ENCODE peak calls at places on chromosomes 11 and 22, in four cellular contexts. J, V, L and X are unnamed samples.

GRCh38 chr11:106281455-106282173 is 204.2 kb downstream of the AASDHPPT start:
- DNase-seq in L (peak; percentile 95), J (no peak), V (peak; percentile 89), X (no peak)

GRCh38 chr11:126352163-126352562 is 3.3 kb upstream of the ST3GAL4 start:
- DNase-seq in V (no peak), L (no peak), J (no peak), X (no peak)

GRCh38 chr11:69655479-69656394 is 14.8 kb downstream of the CCND1 start:
- DNase-seq in V (no peak), L (no peak), J (no peak), X (no peak)

GRCh38 chr11:128903248-128904041 is 12.3 kb downstream of the KCNJ5 start:
- DNase-seq in V (no peak), L (peak; percentile 88), J (no peak), X (peak; percentile 14)

GRCh38 chr11:124761301-124762021 is 629 bp downstream of the ESAM start:
- DNase-seq in V (no peak), J (no peak), L (no peak), X (no peak)

GRCh38 chr11:102615077-102615893 is 9.8 kb downstream of the MMP20 start:
- DNase-seq in L (no peak), V (no peak), J (no peak), X (no peak)

GRCh38 chr22:45977003-45977395 is at the start of gene WNT7B:
- DNase-seq in J (no peak), V (no peak), L (peak; percentile 95), X (no peak)

GRCh38 chr11:94706211-94706610 is 61.9 kb upstream of the AMOTL1 start:
- DNase-seq in J (no peak), V (peak; percentile 51), L (peak; percentile 99), X (no peak)

GRCh38 chr22:27804016-27804415 is 2.5 kb upstream of the MN1 start:
- DNase-seq in L (no peak), J (no peak), V (no peak), X (no peak)

GRCh38 chr22:33051960-33052839 is 6.0 kb downstream of the SYN3 start:
- DNase-seq in L (no peak), J (no peak), V (no peak), X (peak; percentile 39)